ENCODE peak calls at places on chromosomes 16 and 17, in six cellular contexts. Y is cardiac fibroblast, K is GM23338, G is tibial artery, J is A549, A is omental fat pad. W is an unnamed sample.

GRCh38 chr16:71781741-71782140 is 26.9 kb downstream of the AP1G1 start:
- DNase-seq in G (no peak), J (no peak), K (no peak), Y (no peak), A (no peak), W (no peak)

GRCh38 chr17:17060001-17060929 is 18.0 kb downstream of the MPRIP start:
- DNase-seq in J (no peak), Y (no peak), G (peak), K (no peak), A (no peak), W (no peak)

GRCh38 chr16:4868046-4868445 is 20.8 kb downstream of the UBN1 start:
- DNase-seq in A (no peak), J (no peak), G (no peak), Y (no peak), K (no peak), W (no peak)

GRCh38 chr16:3578121-3578520 is 918 bp upstream of the NLRC3 start:
- DNase-seq in G (no peak), A (no peak), J (no peak), Y (no peak), K (no peak), W (no peak)

GRCh38 chr16:1712791-1713261 is 6.8 kb downstream of the MAPK8IP3 start:
- DNase-seq in K (no peak), J (no peak), A (no peak), G (no peak), Y (peak), W (no peak)

GRCh38 chr16:69747115-69747514 is 7.6 kb downstream of the NOB1 start:
- DNase-seq in Y (no peak), G (no peak), A (no peak), K (no peak), J (no peak), W (no peak)

GRCh38 chr16:35642322-35642835 is 2183.0 kb downstream of the TP53TG3F start:
- DNase-seq in J (no peak), Y (no peak), G (no peak), K (no peak), A (no peak), W (no peak)

GRCh38 chr16:84599528-84600202 is 18.2 kb downstream of the COTL1 start:
- DNase-seq in G (peak), A (no peak), Y (peak), K (peak), J (no peak), W (no peak)

GRCh38 chr16:9311303-9311954 is 220.0 kb downstream of the HAPSTR1 start:
- DNase-seq in Y (no peak), G (no peak), J (no peak), A (no peak), K (peak), W (no peak)

GRCh38 chr17:76152580-76152979 is 11.5 kb upstream of the FOXJ1 start:
- DNase-seq in Y (no peak), G (peak), J (no peak), A (no peak), K (peak), W (no peak)

GRCh38 chr17:21166599-21167265 is 40.0 kb downstream of the DHRS7B start:
- DNase-seq in G (no peak), K (no peak), A (no peak), Y (peak), J (no peak), W (no peak)

GRCh38 chr17:60326702-60327101 is 65.2 kb downstream of the USP32 start:
- DNase-seq in Y (no peak), J (no peak), G (no peak), A (no peak), K (no peak), W (no peak)

GRCh38 chr17:52148288-52148968 is 10.1 kb downstream of the CA10 start:
- DNase-seq in J (no peak), K (no peak), A (no peak), Y (no peak), G (no peak), W (no peak)

GRCh38 chr16:4664538-4665418 is 28.6 kb upstream of the NUDT16L1 start:
- DNase-seq in Y (no peak), A (no peak), J (no peak), G (peak), K (no peak), W (no peak)

GRCh38 chr17:28818705-28819295 is 23.8 kb downstream of the FAM222B start:
- DNase-seq in K (no peak), Y (peak), J (no peak), A (no peak), G (no peak), W (no peak)

GRCh38 chr16:22787456-22788189 is 26.3 kb upstream of the HS3ST2 start:
- DNase-seq in K (no peak), Y (no peak), G (no peak), J (no peak), A (no peak), W (peak)

GRCh38 chr16:46853713-46854443 is 22.9 kb upstream of the C16orf87 start:
- DNase-seq in K (peak), Y (peak), G (peak), J (peak), A (peak), W (peak)

GRCh38 chr16:81823111-81823510 is 44.0 kb downstream of the PLCG2 start:
- DNase-seq in J (no peak), K (no peak), Y (no peak), A (no peak), G (no peak), W (no peak)

GRCh38 chr17:80970044-80970761 is 21.4 kb upstream of the CHMP6 start:
- DNase-seq in J (peak), G (no peak), K (no peak), A (no peak), Y (peak), W (no peak)

GRCh38 chr17:77476920-77477805 is 336.4 kb downstream of the SEC14L1 start:
- DNase-seq in G (peak), A (no peak), K (no peak), J (no peak), Y (peak), W (peak)

GRCh38 chr17:10226930-10227695 is 28.7 kb upstream of the GAS7 start:
- DNase-seq in A (peak), K (peak), Y (peak), J (peak), G (no peak), W (no peak)

GRCh38 chr17:8188408-8188839 is 1.6 kb downstream of the BORCS6 start:
- DNase-seq in G (peak), K (no peak), J (no peak), A (no peak), Y (no peak), W (no peak)

GRCh38 chr16:65754799-65755691 is 611.4 kb upstream of the CDH5 start:
- DNase-seq in K (no peak), A (no peak), Y (peak), J (no peak), G (no peak), W (peak)

GRCh38 chr17:41617136-41617535 is 4.6 kb upstream of the KRT16 start:
- DNase-seq in J (no peak), A (no peak), Y (no peak), K (no peak), G (no peak), W (no peak)

GRCh38 chr17:72514888-72515287 is 394.1 kb downstream of the SOX9 start:
- DNase-seq in Y (peak), A (no peak), G (no peak), K (no peak), J (no peak), W (no peak)

GRCh38 chr16:85178596-85178995 is 66.3 kb upstream of the CIBAR2 start:
- DNase-seq in J (no peak), A (no peak), K (no peak), G (no peak), Y (no peak), W (no peak)

GRCh38 chr16:4257646-4258556 is 14.9 kb downstream of the TFAP4 start:
- DNase-seq in J (no peak), K (no peak), Y (peak), G (no peak), A (no peak), W (no peak)

GRCh38 chr17:19546289-19547065 is 12.8 kb downstream of the SLC47A1 start:
- DNase-seq in Y (peak), J (no peak), K (peak), A (no peak), G (peak), W (no peak)
- TF ChIP-seq CTCF in Y (no peak), J (no peak), K (peak), A (no peak), G (peak), W (no peak)

GRCh38 chr16:20744922-20745440 is 3.4 kb upstream of the THUMPD1 start:
- DNase-seq in G (no peak), K (no peak), J (no peak), A (no peak), Y (no peak), W (no peak)

GRCh38 chr16:20743591-20743990 is 2.0 kb upstream of the THUMPD1 start:
- DNase-seq in A (no peak), J (no peak), K (no peak), Y (no peak), G (no peak), W (no peak)

GRCh38 chr16:20740007-20740883 is 1.4 kb downstream of the THUMPD1 start:
- DNase-seq in K (peak), Y (peak), A (no peak), G (no peak), J (peak), W (no peak)

GRCh38 chr16:20740901-20741491 is 622 bp downstream of the THUMPD1 start:
- DNase-seq in Y (peak), K (peak), J (peak), G (peak), A (peak), W (peak)

DNA sequence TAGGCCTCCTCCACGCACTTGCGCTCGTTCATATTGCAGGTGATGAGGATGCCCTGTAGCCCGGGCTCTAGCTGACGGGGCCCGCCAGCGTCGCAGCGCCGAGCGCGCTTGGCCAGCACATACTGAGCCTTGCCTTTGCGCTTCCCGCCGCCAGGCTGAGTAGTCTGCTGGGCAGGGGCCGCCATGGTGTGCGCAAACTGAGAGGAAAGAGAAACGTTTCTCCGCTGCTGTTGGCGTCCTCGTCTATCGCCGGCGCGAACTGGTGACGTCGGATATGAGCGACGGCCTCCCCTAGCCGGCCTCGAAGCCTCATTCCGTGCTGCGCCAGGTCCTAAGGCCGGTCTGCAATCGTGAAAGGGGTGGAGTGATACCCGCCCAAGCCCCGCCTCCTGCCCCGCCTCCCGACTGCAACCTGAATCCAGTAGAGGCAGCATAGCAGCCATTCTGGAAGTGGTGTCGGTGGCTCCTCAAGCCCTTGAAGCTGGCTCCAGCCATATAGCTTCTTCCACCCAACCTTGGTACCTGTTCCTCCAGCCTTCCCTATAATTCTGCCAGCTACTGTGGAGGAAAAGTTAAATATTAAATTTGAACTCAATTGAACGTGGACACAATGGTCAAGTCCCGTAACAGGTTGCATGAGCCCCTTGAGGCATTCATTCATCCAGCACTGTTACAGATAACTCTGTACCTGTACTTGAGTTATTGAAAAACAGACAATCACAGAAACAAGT is at the start of gene THUMPD1:
- DNase-seq in Y (peak), G (peak), J (peak), A (peak), K (peak), W (peak)
- TF ChIP-seq CTCF in Y (peak), G (no peak), J (no peak), A (no peak), K (no peak), W (no peak)

GRCh38 chr17:4944163-4944553 is 4.1 kb downstream of the RNF167 start:
- DNase-seq in G (no peak), Y (no peak), J (no peak), A (no peak), K (peak), W (no peak)

GRCh38 chr17:4946312-4946976 is 1.9 kb downstream of the PFN1 start:
- DNase-seq in K (no peak), G (no peak), A (no peak), J (no peak), Y (no peak), W (no peak)

GRCh38 chr17:4945944-4946280 is 2.4 kb downstream of the PFN1 start:
- DNase-seq in Y (no peak), K (no peak), G (no peak), J (no peak), A (no peak), W (no peak)

GRCh38 chr17:4944554-4945175 is 3.7 kb downstream of the PFN1 start:
- DNase-seq in J (no peak), K (peak), A (no peak), Y (no peak), G (no peak), W (no peak)

GRCh38 chr17:4945176-4945943 is 3.0 kb downstream of the PFN1 start:
- DNase-seq in J (peak), Y (peak), G (peak), K (peak), A (no peak), W (peak)
- TF ChIP-seq CTCF in J (no peak), Y (no peak), G (no peak), K (no peak), A (no peak), W (no peak)

GRCh38 chr17:44741316-44741715 is 17.5 kb upstream of the ADAM11 start:
- DNase-seq in K (no peak), J (no peak), A (no peak), Y (no peak), G (no peak), W (no peak)

GRCh38 chr17:44747566-44747965 is 11.2 kb upstream of the ADAM11 start:
- DNase-seq in G (no peak), A (no peak), J (no peak), K (no peak), Y (no peak), W (no peak)

GRCh38 chr17:44749076-44750020 is 9.4 kb upstream of the ADAM11 start:
- DNase-seq in Y (no peak), K (no peak), J (no peak), A (no peak), G (no peak), W (no peak)

GRCh38 chr17:44745301-44745700 is 13.5 kb upstream of the ADAM11 start:
- DNase-seq in A (no peak), Y (no peak), K (no peak), G (no peak), J (no peak), W (no peak)
- TF ChIP-seq CTCF in A (no peak), Y (no peak), K (peak), G (no peak), J (no peak), W (no peak)

DNA sequence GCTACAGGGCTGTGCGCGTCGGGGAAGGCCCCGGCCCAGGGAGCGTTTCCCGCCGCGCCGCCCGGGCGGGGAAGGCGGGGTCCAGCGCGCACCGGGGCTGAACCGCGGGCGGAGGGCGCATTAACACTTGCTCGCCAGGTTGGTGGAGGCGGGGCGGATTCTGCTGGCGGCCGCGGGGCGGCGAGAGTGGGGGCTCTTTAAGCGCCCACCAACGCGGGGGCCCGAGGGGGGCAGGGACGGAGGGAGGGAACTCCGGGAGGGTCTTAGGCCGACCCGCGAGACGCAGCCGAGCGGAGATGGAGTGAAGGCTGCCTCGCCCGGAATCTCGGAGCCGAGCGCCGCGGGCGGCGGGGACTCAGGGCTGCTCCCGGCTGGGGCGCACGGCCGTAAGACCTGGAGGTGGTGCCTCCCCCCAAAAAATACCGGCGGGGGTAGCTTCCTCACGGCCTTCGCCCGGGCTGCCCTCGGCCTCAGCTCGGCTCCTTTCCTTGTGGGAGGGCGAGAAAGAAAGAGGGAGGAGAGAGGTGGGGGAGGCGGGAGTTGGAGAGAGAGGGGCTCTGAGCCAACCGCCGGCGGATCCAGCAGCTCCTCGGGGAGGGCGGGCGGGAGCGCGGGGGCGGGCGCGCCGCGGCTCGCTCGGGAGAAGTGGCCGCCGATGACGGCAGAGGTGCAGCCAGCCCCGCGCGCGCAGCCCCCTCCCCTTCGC is 415 bp upstream of the FOXF1 start:
- DNase-seq in A (no peak), Y (peak), K (peak), G (no peak), J (no peak), W (peak)
- TF ChIP-seq CTCF in A (no peak), Y (no peak), K (no peak), G (no peak), J (no peak), W (peak)

W was measured in AG09319.